ENCODE peak calls at places on chromosomes 12 and 14, in eight cellular contexts. P is activated T-helper 9 cell treated with anti-CD3 and anti-CD28 coated beads, Interleukin-2, amount 50 U/mL, for 16 hours; S is cardiac fibroblast; L is stimulated activated CD4-positive, alpha-beta T cell treated with anti-CD3 and anti-CD28 coated beads, Interleukin-2, amount 100 ng/mL, for 4 hours; A is naive thymus-derived CD4-positive, alpha-beta T cell; N is KG1; G is body of pancreas; U is naive thymus-derived CD8-positive, alpha-beta T cell. F is an unnamed sample.

GRCh38 chr14:71321556-71322315 is 414.5 kb downstream of the PCNX1 start:
- DNase-seq in N (no peak), L (no peak), P (no peak), U (no peak), A (no peak), S (peak), G (peak), F (peak)

GRCh38 chr12:123526542-123527080 is 6.9 kb downstream of the RILPL1 start:
- DNase-seq in L (no peak), G (no peak), A (no peak), U (no peak), S (no peak), P (no peak), N (no peak), F (no peak)

GRCh38 chr14:103871596-103872480 is 24.5 kb upstream of the PPP1R13B start:
- DNase-seq in N (no peak), S (peak), L (peak), P (peak), G (peak), A (peak), U (peak), F (peak)

GRCh38 chr12:91109148-91109564 is 2.1 kb downstream of the LUM start:
- DNase-seq in G (peak), U (no peak), N (peak), P (no peak), L (no peak), A (peak), S (peak), F (peak)

GRCh38 chr14:29548948-29549370 is 378.7 kb downstream of the PRKD1 start:
- DNase-seq in P (no peak), S (peak), A (peak), N (no peak), G (no peak), L (no peak), U (no peak), F (peak)

GRCh38 chr12:73547421-73547820 is 990.2 kb upstream of the ATXN7L3B start:
- DNase-seq in G (no peak), U (no peak), P (no peak), L (no peak), S (no peak), A (no peak), N (no peak), F (no peak)

GRCh38 chr14:51225751-51226150 is 14.3 kb upstream of the TMX1 start:
- DNase-seq in S (no peak), L (no peak), G (no peak), N (no peak), P (no peak), U (no peak), A (no peak), F (no peak)

GRCh38 chr12:22034709-22035506 is 11.1 kb upstream of the CMAS start:
- DNase-seq in G (no peak), L (no peak), P (no peak), A (no peak), U (no peak), N (no peak), S (peak), F (no peak)

GRCh38 chr14:23861666-23862065 is 91.9 kb upstream of the DHRS4 start:
- DNase-seq in A (no peak), U (no peak), G (peak), P (no peak), S (peak), L (no peak), N (no peak), F (peak)

GRCh38 chr12:120650249-120650690 is 9.8 kb downstream of the CABP1 start:
- DNase-seq in A (no peak), G (no peak), P (no peak), L (no peak), S (no peak), N (no peak), U (no peak), F (no peak)

GRCh38 chr14:78319826-78320635 is 149.9 kb downstream of the NRXN3 start:
- DNase-seq in L (no peak), P (no peak), S (no peak), N (no peak), U (no peak), A (no peak), G (no peak), F (no peak)

GRCh38 chr12:29534935-29535334 is 37.4 kb upstream of the OVCH1 start:
- DNase-seq in S (peak), P (no peak), L (no peak), U (no peak), G (no peak), N (no peak), A (no peak), F (no peak)

GRCh38 chr14:24329073-24329663 is 5.7 kb downstream of the ADCY4 start:
- DNase-seq in U (no peak), P (no peak), S (no peak), L (no peak), N (no peak), G (no peak), A (no peak), F (no peak)

GRCh38 chr12:52800259-52800917 is 4.5 kb upstream of the KRT3 start:
- DNase-seq in S (no peak), N (no peak), L (no peak), P (no peak), U (no peak), A (no peak), G (no peak), F (no peak)

GRCh38 chr12:122834921-122835692 is at the start of gene HIP1R:
- DNase-seq in L (peak), S (no peak), G (peak), P (peak), A (peak), U (peak), N (no peak), F (peak)

GRCh38 chr14:100825691-100826331 is at the start of gene MEG3:
- DNase-seq in U (no peak), N (no peak), A (no peak), P (no peak), G (peak), S (peak), L (no peak), F (no peak)

GRCh38 chr12:41968661-41969060 is 176.0 kb downstream of the GXYLT1 start:
- DNase-seq in G (no peak), S (no peak), L (no peak), N (no peak), P (no peak), A (no peak), U (no peak), F (no peak)

GRCh38 chr12:810635-811415 is 58.4 kb downstream of the WNK1 start:
- DNase-seq in A (no peak), P (peak), U (no peak), S (no peak), N (no peak), G (no peak), L (no peak), F (no peak)

GRCh38 chr12:52461693-52462092 is 9.7 kb upstream of the KRT6B start:
- DNase-seq in P (no peak), L (no peak), N (no peak), S (no peak), U (no peak), G (peak), A (no peak), F (no peak)

GRCh38 chr14:21142357-21142756 is 13.5 kb downstream of the OR5AU1 start:
- DNase-seq in L (no peak), N (no peak), P (no peak), A (no peak), G (no peak), U (no peak), S (no peak), F (no peak)

GRCh38 chr14:91341331-91342242 is 76.0 kb downstream of the CCDC88C start:
- DNase-seq in G (no peak), U (no peak), P (no peak), L (no peak), N (no peak), S (no peak), A (no peak), F (no peak)

GRCh38 chr12:49188205-49188915 is 520 bp downstream of the TUBA1A start:
- DNase-seq in S (peak), L (peak), A (peak), G (peak), U (peak), P (peak), N (peak), F (peak)

GRCh38 chr12:52280796-52281560 is 6.5 kb downstream of the KRT86 start:
- DNase-seq in P (no peak), A (no peak), G (peak), S (peak), N (no peak), L (no peak), U (no peak), F (peak)

GRCh38 chr14:23076785-23077408 is 18.0 kb downstream of the ACIN1 start:
- DNase-seq in P (no peak), N (no peak), A (peak), G (no peak), U (no peak), L (no peak), S (peak), F (no peak)

GRCh38 chr14:75969126-75969525 is 12.7 kb downstream of the TGFB3 start:
- DNase-seq in A (no peak), N (no peak), L (no peak), S (no peak), P (no peak), U (no peak), G (no peak), F (no peak)

GRCh38 chr12:96510306-96510764 is 21.0 kb downstream of the CFAP54 start:
- DNase-seq in A (no peak), P (no peak), L (no peak), U (no peak), S (peak), G (no peak), N (no peak), F (no peak)

GRCh38 chr12:113161415-113162016 is 12.0 kb downstream of the CFAP73 start:
- DNase-seq in G (no peak), L (no peak), U (no peak), S (no peak), P (no peak), A (no peak), N (no peak), F (no peak)

GRCh38 chr14:28785096-28785952 is 18.7 kb downstream of the FOXG1 start:
- DNase-seq in U (no peak), S (peak), P (no peak), G (no peak), A (no peak), L (no peak), N (no peak), F (no peak)

GRCh38 chr14:90444077-90444696 is 47.4 kb downstream of the CALM1 start:
- DNase-seq in N (peak), L (no peak), S (no peak), U (no peak), A (no peak), G (peak), P (no peak), F (no peak)

GRCh38 chr12:12983420-12984035 is 16.5 kb downstream of the HEBP1 start:
- DNase-seq in P (no peak), G (no peak), L (no peak), A (peak), S (peak), N (no peak), U (no peak), F (peak)

GRCh38 chr12:107238276-107238675 is 144.9 kb upstream of the CRY1 start:
- DNase-seq in U (no peak), N (no peak), L (no peak), S (no peak), G (no peak), P (no peak), A (no peak), F (no peak)

GRCh38 chr12:17609152-17609551 is 480.8 kb downstream of the RERGL start:
- DNase-seq in P (no peak), G (no peak), A (no peak), N (no peak), U (no peak), S (no peak), L (no peak), F (no peak)

GRCh38 chr12:98373019-98373554 is 142.3 kb upstream of the TMPO start:
- DNase-seq in G (no peak), L (no peak), S (peak), N (peak), A (no peak), U (no peak), P (no peak), F (peak)

GRCh38 chr12:51820721-51821422 is 27.6 kb downstream of the FIGNL2 start:
- DNase-seq in L (peak), N (peak), S (peak), G (peak), P (peak), U (peak), A (peak), F (no peak)

GRCh38 chr14:59688224-59689170 is 111.9 kb upstream of the CCDC175 start:
- DNase-seq in P (no peak), A (no peak), G (peak), L (no peak), N (peak), U (no peak), S (peak), F (peak)

GRCh38 chr14:67428501-67429031 is 16.6 kb upstream of the PLEK2 start:
- DNase-seq in P (no peak), N (no peak), G (peak), U (no peak), A (no peak), L (no peak), S (peak), F (peak)

GRCh38 chr12:123384994-123385376 is 1.1 kb downstream of the KMT5A start:
- DNase-seq in U (no peak), S (peak), N (no peak), G (no peak), A (no peak), L (no peak), P (no peak), F (no peak)

GRCh38 chr12:48199784-48200198 is 3.3 kb downstream of the OR10AD1 start:
- DNase-seq in L (peak), A (peak), S (peak), G (no peak), U (no peak), N (no peak), P (no peak), F (peak)

F was measured in LoVo.